ENCODE peak calls at places on chromosome 13, in seven cellular contexts. One of them, this sample, is unnamed.
A peak's percentile ranks its signal among the peaks of the same experiment; 100 is the strongest.

GRCh38 chr13:48437381-48437780 is 24.5 kb upstream of the LPAR6 start:
- DNase-seq in body of pancreas: peak; percentile 51
- DNase-seq in tibial artery: peak; percentile 93
- DNase-seq in heart left ventricle: peak; percentile 78
- DNase-seq in fibroblast of pulmonary artery: peak; percentile 88
- DNase-seq in choroid plexus epithelial cell: peak; percentile 88
- DNase-seq in heart right ventricle: peak; percentile 73
- DNase-seq in this sample: no peak

GRCh38 chr13:89550842-89551422 is 1796.6 kb upstream of the MIR17HG start:
- DNase-seq in body of pancreas: no peak
- DNase-seq in tibial artery: no peak
- DNase-seq in heart left ventricle: no peak
- DNase-seq in fibroblast of pulmonary artery: peak; percentile 16
- DNase-seq in choroid plexus epithelial cell: peak; percentile 28
- DNase-seq in heart right ventricle: no peak
- DNase-seq in this sample: no peak

GRCh38 chr13:52978989-52979388 is 49.6 kb upstream of the OLFM4 start:
- DNase-seq in body of pancreas: no peak
- DNase-seq in tibial artery: no peak
- DNase-seq in heart left ventricle: no peak
- DNase-seq in fibroblast of pulmonary artery: no peak
- DNase-seq in choroid plexus epithelial cell: no peak
- DNase-seq in heart right ventricle: no peak
- DNase-seq in this sample: no peak

GRCh38 chr13:101714195-101714594 is 261.7 kb downstream of the ITGBL1 start:
- DNase-seq in body of pancreas: no peak
- DNase-seq in tibial artery: no peak
- DNase-seq in heart left ventricle: no peak
- DNase-seq in fibroblast of pulmonary artery: no peak
- DNase-seq in choroid plexus epithelial cell: no peak
- DNase-seq in heart right ventricle: no peak
- DNase-seq in this sample: no peak

GRCh38 chr13:109145631-109146030 is 516.2 kb downstream of the MYO16 start:
- DNase-seq in body of pancreas: peak; percentile 57
- DNase-seq in tibial artery: no peak
- DNase-seq in heart left ventricle: no peak
- DNase-seq in fibroblast of pulmonary artery: peak; percentile 85
- DNase-seq in choroid plexus epithelial cell: peak; percentile 94
- DNase-seq in heart right ventricle: no peak
- DNase-seq in this sample: no peak

GRCh38 chr13:75670496-75670895 is 34.4 kb downstream of the LMO7 start:
- DNase-seq in body of pancreas: no peak
- DNase-seq in tibial artery: no peak
- DNase-seq in heart left ventricle: no peak
- DNase-seq in fibroblast of pulmonary artery: no peak
- DNase-seq in choroid plexus epithelial cell: no peak
- DNase-seq in heart right ventricle: no peak
- DNase-seq in this sample: no peak

GRCh38 chr13:48580185-48580803 is 47.4 kb upstream of the RCBTB2 start:
- DNase-seq in body of pancreas: peak; percentile 85
- DNase-seq in tibial artery: peak; percentile 79
- DNase-seq in heart left ventricle: no peak
- DNase-seq in fibroblast of pulmonary artery: peak; percentile 80
- DNase-seq in choroid plexus epithelial cell: peak; percentile 78
- DNase-seq in heart right ventricle: no peak
- DNase-seq in this sample: no peak

GRCh38 chr13:47399599-47399998 is 502.7 kb upstream of the HTR2A start:
- DNase-seq in body of pancreas: no peak
- DNase-seq in tibial artery: no peak
- DNase-seq in heart left ventricle: no peak
- DNase-seq in fibroblast of pulmonary artery: no peak
- DNase-seq in choroid plexus epithelial cell: no peak
- DNase-seq in heart right ventricle: no peak
- DNase-seq in this sample: no peak

GRCh38 chr13:76016799-76017198 is 380.7 kb downstream of the LMO7 start:
- DNase-seq in body of pancreas: peak; percentile 20
- DNase-seq in tibial artery: no peak
- DNase-seq in heart left ventricle: no peak
- DNase-seq in fibroblast of pulmonary artery: peak; percentile 46
- DNase-seq in choroid plexus epithelial cell: peak; percentile 61
- DNase-seq in heart right ventricle: no peak
- DNase-seq in this sample: no peak

GRCh38 chr13:41137951-41138350 is 5.3 kb upstream of the KBTBD6 start:
- DNase-seq in body of pancreas: no peak
- DNase-seq in tibial artery: no peak
- DNase-seq in heart left ventricle: no peak
- DNase-seq in fibroblast of pulmonary artery: peak; percentile 21
- DNase-seq in choroid plexus epithelial cell: peak; percentile 48
- DNase-seq in heart right ventricle: no peak
- DNase-seq in this sample: no peak

GRCh38 chr13:113863511-113864302 is at the start of gene GAS6:
- DNase-seq in body of pancreas: peak; percentile 68
- DNase-seq in tibial artery: peak; percentile 86
- DNase-seq in heart left ventricle: peak; percentile 87
- DNase-seq in fibroblast of pulmonary artery: peak; percentile 35
- DNase-seq in choroid plexus epithelial cell: peak; percentile 34
- DNase-seq in heart right ventricle: peak; percentile 83
- DNase-seq in this sample: no peak

GRCh38 chr13:28753208-28753892 is 34.6 kb upstream of the SLC46A3 start:
- DNase-seq in body of pancreas: peak; percentile 59
- DNase-seq in tibial artery: peak; percentile 82
- DNase-seq in heart left ventricle: peak; percentile 61
- DNase-seq in fibroblast of pulmonary artery: peak; percentile 95
- DNase-seq in choroid plexus epithelial cell: peak; percentile 93
- DNase-seq in heart right ventricle: peak; percentile 21
- DNase-seq in this sample: no peak

GRCh38 chr13:113077566-113077952 is 28.0 kb upstream of the F7 start:
- DNase-seq in body of pancreas: no peak
- DNase-seq in tibial artery: no peak
- DNase-seq in heart left ventricle: peak; percentile 35
- DNase-seq in fibroblast of pulmonary artery: no peak
- DNase-seq in choroid plexus epithelial cell: no peak
- DNase-seq in heart right ventricle: no peak
- DNase-seq in this sample: no peak

GRCh38 chr13:32214073-32214472 is 101.1 kb downstream of the ZAR1L start:
- DNase-seq in body of pancreas: no peak
- DNase-seq in tibial artery: no peak
- DNase-seq in heart left ventricle: no peak
- DNase-seq in fibroblast of pulmonary artery: no peak
- DNase-seq in choroid plexus epithelial cell: no peak
- DNase-seq in heart right ventricle: no peak
- DNase-seq in this sample: no peak

GRCh38 chr13:109205315-109205714 is 575.9 kb downstream of the MYO16 start:
- DNase-seq in body of pancreas: no peak
- DNase-seq in tibial artery: no peak
- DNase-seq in heart left ventricle: no peak
- DNase-seq in fibroblast of pulmonary artery: peak; percentile 18
- DNase-seq in choroid plexus epithelial cell: no peak
- DNase-seq in heart right ventricle: no peak
- DNase-seq in this sample: no peak

GRCh38 chr13:113225515-113225914 is 16.1 kb downstream of the CUL4A start:
- DNase-seq in body of pancreas: no peak
- DNase-seq in tibial artery: no peak
- DNase-seq in heart left ventricle: no peak
- DNase-seq in fibroblast of pulmonary artery: no peak
- DNase-seq in choroid plexus epithelial cell: no peak
- DNase-seq in heart right ventricle: no peak
- DNase-seq in this sample: no peak

GRCh38 chr13:112453207-112453829 is 77.2 kb downstream of the SPACA7 start:
- DNase-seq in body of pancreas: no peak
- DNase-seq in tibial artery: no peak
- DNase-seq in heart left ventricle: no peak
- DNase-seq in fibroblast of pulmonary artery: no peak
- DNase-seq in choroid plexus epithelial cell: no peak
- DNase-seq in heart right ventricle: no peak
- DNase-seq in this sample: no peak

GRCh38 chr13:98475521-98475920 is 101.4 kb downstream of the STK24 start:
- DNase-seq in body of pancreas: peak; percentile 30
- DNase-seq in tibial artery: no peak
- DNase-seq in heart left ventricle: no peak
- DNase-seq in fibroblast of pulmonary artery: no peak
- DNase-seq in choroid plexus epithelial cell: peak; percentile 57
- DNase-seq in heart right ventricle: no peak
- DNase-seq in this sample: no peak

GRCh38 chr13:28313579-28313978 is 175.2 kb downstream of the PAN3 start:
- DNase-seq in body of pancreas: no peak
- DNase-seq in tibial artery: no peak
- DNase-seq in heart left ventricle: no peak
- DNase-seq in fibroblast of pulmonary artery: peak; percentile 77
- DNase-seq in choroid plexus epithelial cell: peak; percentile 77
- DNase-seq in heart right ventricle: no peak
- DNase-seq in this sample: no peak

GRCh38 chr13:93981578-93981977 is 497.9 kb downstream of the DCT start:
- DNase-seq in body of pancreas: no peak
- DNase-seq in tibial artery: no peak
- DNase-seq in heart left ventricle: no peak
- DNase-seq in fibroblast of pulmonary artery: no peak
- DNase-seq in choroid plexus epithelial cell: no peak
- DNase-seq in heart right ventricle: no peak
- DNase-seq in this sample: no peak

GRCh38 chr13:63287926-63288325 is 1872.3 kb upstream of the PCDH20 start:
- DNase-seq in body of pancreas: no peak
- DNase-seq in tibial artery: no peak
- DNase-seq in heart left ventricle: no peak
- DNase-seq in fibroblast of pulmonary artery: no peak
- DNase-seq in choroid plexus epithelial cell: no peak
- DNase-seq in heart right ventricle: no peak
- DNase-seq in this sample: no peak

GRCh38 chr13:31431722-31432137 is 232.0 kb downstream of the B3GLCT start:
- DNase-seq in body of pancreas: peak; percentile 46
- DNase-seq in tibial artery: no peak
- DNase-seq in heart left ventricle: no peak
- DNase-seq in fibroblast of pulmonary artery: peak; percentile 63
- DNase-seq in choroid plexus epithelial cell: peak; percentile 65
- DNase-seq in heart right ventricle: peak; percentile 22
- DNase-seq in this sample: peak; percentile 7

GRCh38 chr13:21453352-21454089 is 5.6 kb downstream of the ZDHHC20 start:
- DNase-seq in body of pancreas: no peak
- DNase-seq in tibial artery: no peak
- DNase-seq in heart left ventricle: no peak
- DNase-seq in fibroblast of pulmonary artery: no peak
- DNase-seq in choroid plexus epithelial cell: peak; percentile 58
- DNase-seq in heart right ventricle: no peak
- DNase-seq in this sample: no peak

GRCh38 chr13:21463424-21463823 is 4.3 kb upstream of the ZDHHC20 start:
- DNase-seq in body of pancreas: no peak
- DNase-seq in tibial artery: no peak
- DNase-seq in heart left ventricle: no peak
- DNase-seq in fibroblast of pulmonary artery: no peak
- DNase-seq in choroid plexus epithelial cell: no peak
- DNase-seq in heart right ventricle: no peak
- DNase-seq in this sample: no peak

GRCh38 chr13:21458457-21458815 is 667 bp downstream of the ZDHHC20 start:
- DNase-seq in body of pancreas: peak; percentile 63
- DNase-seq in tibial artery: no peak
- DNase-seq in heart left ventricle: no peak
- DNase-seq in fibroblast of pulmonary artery: no peak
- DNase-seq in choroid plexus epithelial cell: peak; percentile 13
- DNase-seq in heart right ventricle: peak; percentile 35
- DNase-seq in this sample: no peak

GRCh38 chr13:21458816-21459701 is at the start of gene ZDHHC20:
- DNase-seq in body of pancreas: peak; percentile 92
- DNase-seq in tibial artery: peak; percentile 95
- DNase-seq in heart left ventricle: peak; percentile 97
- DNase-seq in fibroblast of pulmonary artery: peak; percentile 83
- DNase-seq in choroid plexus epithelial cell: peak; percentile 87
- DNase-seq in heart right ventricle: peak; percentile 96
- DNase-seq in this sample: peak; percentile 87
- H3K4me3 ChIP-seq in body of pancreas: peak within 1 kb of the TSS; percentile 98
- H3K4me3 ChIP-seq in tibial artery: peak within 1 kb of the TSS; percentile 87
- H3K4me3 ChIP-seq in heart left ventricle: peak within 1 kb of the TSS; percentile 89
- H3K4me3 ChIP-seq in fibroblast of pulmonary artery: peak within 1 kb of the TSS; percentile 91
- H3K4me3 ChIP-seq in choroid plexus epithelial cell: peak within 1 kb of the TSS; percentile 94
- H3K4me3 ChIP-seq in heart right ventricle: peak within 1 kb of the TSS; percentile 99
- H3K4me3 ChIP-seq in this sample: peak within 1 kb of the TSS; percentile 96

GRCh38 chr13:95698047-95698749 is 21.3 kb downstream of the DNAJC3 start:
- DNase-seq in body of pancreas: no peak
- DNase-seq in tibial artery: no peak
- DNase-seq in heart left ventricle: no peak
- DNase-seq in fibroblast of pulmonary artery: peak; percentile 28
- DNase-seq in choroid plexus epithelial cell: peak; percentile 52
- DNase-seq in heart right ventricle: no peak
- DNase-seq in this sample: no peak
- TF ChIP-seq CTCF in body of pancreas: no peak
- TF ChIP-seq CTCF in tibial artery: no peak
- TF ChIP-seq CTCF in heart left ventricle: no peak
- TF ChIP-seq CTCF in fibroblast of pulmonary artery: peak; percentile 50
- TF ChIP-seq CTCF in choroid plexus epithelial cell: peak; percentile 49
- TF ChIP-seq CTCF in heart right ventricle: no peak
- TF ChIP-seq CTCF in this sample: no peak

GRCh38 chr13:36288794-36289391 is 8.7 kb downstream of the CCDC169 start:
- DNase-seq in body of pancreas: no peak
- DNase-seq in tibial artery: no peak
- DNase-seq in heart left ventricle: no peak
- DNase-seq in fibroblast of pulmonary artery: no peak
- DNase-seq in choroid plexus epithelial cell: no peak
- DNase-seq in heart right ventricle: no peak
- DNase-seq in this sample: no peak

GRCh38 chr13:36297600-36298338 is at the start of gene CCDC169:
- DNase-seq in body of pancreas: peak; percentile 72
- DNase-seq in tibial artery: peak; percentile 84
- DNase-seq in heart left ventricle: peak; percentile 87
- DNase-seq in fibroblast of pulmonary artery: peak; percentile 58
- DNase-seq in choroid plexus epithelial cell: peak; percentile 52
- DNase-seq in heart right ventricle: peak; percentile 67
- DNase-seq in this sample: peak; percentile 12

GRCh38 chr13:36294061-36294460 is 3.6 kb downstream of the CCDC169 start:
- DNase-seq in body of pancreas: no peak
- DNase-seq in tibial artery: no peak
- DNase-seq in heart left ventricle: no peak
- DNase-seq in fibroblast of pulmonary artery: no peak
- DNase-seq in choroid plexus epithelial cell: no peak
- DNase-seq in heart right ventricle: no peak
- DNase-seq in this sample: no peak

GRCh38 chr13:36297259-36297599 is 385 bp downstream of the CCDC169 start:
- DNase-seq in body of pancreas: no peak
- DNase-seq in tibial artery: no peak
- DNase-seq in heart left ventricle: no peak
- DNase-seq in fibroblast of pulmonary artery: peak; percentile 45
- DNase-seq in choroid plexus epithelial cell: peak; percentile 33
- DNase-seq in heart right ventricle: no peak
- DNase-seq in this sample: no peak

DNA sequence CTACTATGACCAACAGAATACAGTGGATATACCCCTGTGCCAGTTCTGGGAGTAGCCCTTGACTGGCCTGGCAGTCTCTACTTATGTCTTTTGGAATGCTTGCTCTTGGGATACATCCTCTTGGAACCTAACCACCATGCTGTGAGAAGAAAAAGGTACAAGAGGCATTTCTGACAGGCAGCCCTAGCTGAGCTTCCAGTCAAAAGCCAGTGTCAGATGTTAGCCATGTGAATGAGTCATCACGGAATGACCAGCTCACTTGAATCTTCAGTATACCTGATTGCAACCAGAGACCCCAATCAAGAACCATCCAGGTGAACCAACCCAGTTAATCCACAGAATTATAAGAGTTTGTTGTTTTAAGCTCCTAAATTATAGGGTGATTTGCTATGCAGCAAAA is 4.1 kb downstream of the CCDC169 start:
- DNase-seq in body of pancreas: no peak
- DNase-seq in tibial artery: no peak
- DNase-seq in heart left ventricle: no peak
- DNase-seq in fibroblast of pulmonary artery: no peak
- DNase-seq in choroid plexus epithelial cell: no peak
- DNase-seq in heart right ventricle: no peak
- DNase-seq in this sample: no peak
- H3K4me3 ChIP-seq in body of pancreas: no peak overlapping the region
- H3K4me3 ChIP-seq in tibial artery: no peak overlapping the region
- H3K4me3 ChIP-seq in heart left ventricle: no peak overlapping the region
- H3K4me3 ChIP-seq in fibroblast of pulmonary artery: no peak overlapping the region
- H3K4me3 ChIP-seq in choroid plexus epithelial cell: no peak overlapping the region
- H3K4me3 ChIP-seq in heart right ventricle: no peak overlapping the region
- H3K4me3 ChIP-seq in this sample: no peak overlapping the region

GRCh38 chr13:44414771-44415170 is 41.1 kb downstream of the SERP2 start:
- DNase-seq in body of pancreas: no peak
- DNase-seq in tibial artery: no peak
- DNase-seq in heart left ventricle: no peak
- DNase-seq in fibroblast of pulmonary artery: no peak
- DNase-seq in choroid plexus epithelial cell: no peak
- DNase-seq in heart right ventricle: no peak
- DNase-seq in this sample: no peak
- TF ChIP-seq CTCF in body of pancreas: no peak
- TF ChIP-seq CTCF in tibial artery: no peak
- TF ChIP-seq CTCF in heart left ventricle: no peak
- TF ChIP-seq CTCF in fibroblast of pulmonary artery: no peak
- TF ChIP-seq CTCF in choroid plexus epithelial cell: no peak
- TF ChIP-seq CTCF in heart right ventricle: no peak
- TF ChIP-seq CTCF in this sample: no peak